ENCODE peak calls at places on chromosomes 2 and 18, in eight cellular contexts. Q is suprapubic skin, E is HCT116, S is adrenal gland, B is IMR-90, W is uterus, M is ovary, I is prostate gland. P is an unnamed sample.

GRCh38 chr2:129623783-129624182 is 355.7 kb upstream of the RAB6C start:
- DNase-seq in Q (no peak), E (no peak), M (no peak), B (no peak), S (no peak), I (no peak), W (no peak), P (no peak)

GRCh38 chr18:37414816-37415215 is 150.8 kb downstream of the CELF4 start:
- DNase-seq in B (no peak), W (no peak), E (no peak), S (no peak), Q (no peak), I (no peak), M (no peak), P (no peak)

GRCh38 chr18:46278481-46279465 is 174.6 kb downstream of the HAUS1 start:
- DNase-seq in S (peak; percentile 24), B (peak; percentile 74), E (no peak), W (no peak), Q (no peak), I (no peak), M (no peak), P (no peak)

GRCh38 chr2:232432598-232433184 is 23.3 kb upstream of the ALPI start:
- DNase-seq in W (no peak), M (no peak), S (no peak), Q (no peak), I (no peak), E (no peak), B (no peak), P (no peak)

GRCh38 chr2:231124833-231125232 is at the start of gene HTR2B:
- DNase-seq in W (peak; percentile 41), S (peak; percentile 56), B (peak; percentile 35), M (no peak), E (no peak), I (no peak), Q (no peak), P (no peak)

GRCh38 chr2:48941908-48942307 is 186.4 kb upstream of the LHCGR start:
- DNase-seq in W (no peak), Q (no peak), M (no peak), I (no peak), S (no peak), B (no peak), E (no peak), P (no peak)

GRCh38 chr18:808502-808901 is 3.5 kb downstream of the YES1 start:
- DNase-seq in S (no peak), E (no peak), M (no peak), B (no peak), W (no peak), I (no peak), Q (no peak), P (no peak)

GRCh38 chr18:70154591-70155194 is 50.8 kb downstream of the RTTN start:
- DNase-seq in S (no peak), I (no peak), M (no peak), Q (no peak), W (no peak), B (peak; percentile 94), E (no peak), P (no peak)

GRCh38 chr2:128643221-128644065 is 324.8 kb upstream of the HS6ST1 start:
- DNase-seq in Q (peak; percentile 33), M (no peak), W (no peak), E (no peak), B (no peak), I (no peak), S (no peak), P (peak; percentile 15)

GRCh38 chr2:42928692-42929576 is 136.6 kb upstream of the HAAO start:
- DNase-seq in I (no peak), M (no peak), E (no peak), S (no peak), B (peak; percentile 47), Q (no peak), W (no peak), P (no peak)

GRCh38 chr2:237300755-237301154 is 113.2 kb downstream of the COL6A3 start:
- DNase-seq in S (no peak), M (no peak), W (no peak), B (no peak), I (no peak), E (no peak), Q (no peak), P (no peak)

GRCh38 chr18:31942301-31942998 is 478 bp downstream of the TRAPPC8 start:
- DNase-seq in Q (no peak), B (peak; percentile 54), I (peak; percentile 10), W (peak; percentile 19), M (no peak), S (peak; percentile 55), E (no peak), P (no peak)

GRCh38 chr2:201701591-201701990 is 3.1 kb upstream of the MPP4 start:
- DNase-seq in B (no peak), I (no peak), W (no peak), E (no peak), S (no peak), M (no peak), Q (no peak), P (no peak)

GRCh38 chr2:201696151-201696659 is 2.2 kb downstream of the MPP4 start:
- DNase-seq in Q (no peak), W (peak; percentile 35), M (no peak), S (peak; percentile 55), I (no peak), B (peak; percentile 96), E (no peak), P (no peak)

GRCh38 chr2:201699384-201699783 is 940 bp upstream of the MPP4 start:
- DNase-seq in M (no peak), Q (no peak), E (no peak), S (no peak), W (no peak), I (no peak), B (no peak), P (no peak)

GRCh38 chr2:201698588-201699226 is at the start of gene MPP4:
- DNase-seq in S (no peak), B (peak; percentile 46), Q (no peak), W (no peak), E (no peak), I (no peak), M (no peak), P (no peak)

DNA sequence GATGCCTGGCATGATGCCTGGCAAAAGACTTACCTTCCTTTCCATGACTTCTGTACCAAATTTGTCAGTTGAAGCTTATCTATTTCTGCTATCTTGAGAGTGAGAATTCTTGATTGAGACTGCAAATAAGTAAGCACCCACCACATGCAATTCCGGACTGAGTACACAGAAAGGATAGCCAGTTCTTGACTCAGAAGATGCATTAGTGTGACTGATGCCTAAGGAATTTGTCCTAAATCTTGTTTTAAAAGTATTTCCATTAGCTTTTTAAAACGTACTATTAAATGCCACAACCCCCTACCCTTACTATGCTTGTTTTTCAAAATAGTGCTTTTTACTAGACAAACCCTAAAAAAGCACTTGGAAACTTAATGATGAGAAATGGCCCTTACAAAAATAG is 545 bp downstream of the MPP4 start:
- DNase-seq in I (no peak), W (no peak), E (no peak), M (no peak), S (peak; percentile 20), B (peak; percentile 86), Q (no peak), P (no peak)
- TF ChIP-seq POLR2A in I (no peak), W (no peak), E (no peak), M (no peak), S (peak; percentile 16), B (no peak), Q (no peak), P (no peak)

GRCh38 chr2:218997730-218998129 is 4.5 kb upstream of the CRYBA2 start:
- DNase-seq in W (no peak), B (no peak), M (no peak), S (no peak), E (no peak), Q (no peak), I (no peak), P (no peak)

GRCh38 chr2:218995561-218995960 is 2.3 kb upstream of the CRYBA2 start:
- DNase-seq in S (no peak), Q (no peak), W (no peak), E (no peak), I (no peak), B (no peak), M (no peak), P (no peak)

GRCh38 chr2:218996937-218997336 is 3.7 kb upstream of the CRYBA2 start:
- DNase-seq in I (peak; percentile 64), E (no peak), W (no peak), B (no peak), S (no peak), M (no peak), Q (no peak), P (peak; percentile 57)

GRCh38 chr2:218998414-218999002 is 5.3 kb upstream of the CRYBA2 start:
- DNase-seq in S (no peak), I (no peak), B (no peak), E (no peak), Q (no peak), M (no peak), W (no peak), P (no peak)

GRCh38 chr2:218995972-218996644 is 2.9 kb upstream of the CRYBA2 start:
- DNase-seq in W (peak; percentile 74), E (peak; percentile 67), Q (peak; percentile 90), B (peak; percentile 77), S (peak; percentile 96), I (peak; percentile 87), M (peak; percentile 88), P (peak; percentile 95)
- TF ChIP-seq POLR2A in W (no peak), E (no peak), Q (no peak), B (peak; percentile 64), S (peak; percentile 57), I (peak; percentile 66), M (no peak), P (no peak)

DNA sequence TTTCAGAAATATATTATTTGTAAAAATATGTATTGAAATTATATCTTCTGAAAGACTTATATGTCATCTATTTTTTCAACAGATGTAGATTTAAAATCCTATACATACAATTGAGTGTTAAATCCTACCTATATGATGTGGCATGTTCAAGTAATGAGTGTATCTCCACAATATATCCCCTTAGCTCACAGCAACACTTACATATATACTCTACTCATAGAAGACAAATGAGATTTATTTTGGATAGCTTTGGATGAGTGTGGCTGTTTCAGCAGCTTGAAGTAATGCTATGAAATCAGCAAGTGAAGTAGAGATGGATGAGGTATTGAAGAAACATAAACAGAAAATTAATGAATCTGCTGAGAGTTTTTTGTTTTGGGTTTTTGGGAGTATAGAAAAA is 263.1 kb downstream of the ARHGAP15 start:
- DNase-seq in B (no peak), M (no peak), Q (no peak), S (no peak), E (no peak), W (no peak), I (no peak), P (no peak)
- TF ChIP-seq POLR2A in B (no peak), M (no peak), Q (no peak), S (no peak), E (no peak), W (no peak), I (no peak), P (no peak)

DNA sequence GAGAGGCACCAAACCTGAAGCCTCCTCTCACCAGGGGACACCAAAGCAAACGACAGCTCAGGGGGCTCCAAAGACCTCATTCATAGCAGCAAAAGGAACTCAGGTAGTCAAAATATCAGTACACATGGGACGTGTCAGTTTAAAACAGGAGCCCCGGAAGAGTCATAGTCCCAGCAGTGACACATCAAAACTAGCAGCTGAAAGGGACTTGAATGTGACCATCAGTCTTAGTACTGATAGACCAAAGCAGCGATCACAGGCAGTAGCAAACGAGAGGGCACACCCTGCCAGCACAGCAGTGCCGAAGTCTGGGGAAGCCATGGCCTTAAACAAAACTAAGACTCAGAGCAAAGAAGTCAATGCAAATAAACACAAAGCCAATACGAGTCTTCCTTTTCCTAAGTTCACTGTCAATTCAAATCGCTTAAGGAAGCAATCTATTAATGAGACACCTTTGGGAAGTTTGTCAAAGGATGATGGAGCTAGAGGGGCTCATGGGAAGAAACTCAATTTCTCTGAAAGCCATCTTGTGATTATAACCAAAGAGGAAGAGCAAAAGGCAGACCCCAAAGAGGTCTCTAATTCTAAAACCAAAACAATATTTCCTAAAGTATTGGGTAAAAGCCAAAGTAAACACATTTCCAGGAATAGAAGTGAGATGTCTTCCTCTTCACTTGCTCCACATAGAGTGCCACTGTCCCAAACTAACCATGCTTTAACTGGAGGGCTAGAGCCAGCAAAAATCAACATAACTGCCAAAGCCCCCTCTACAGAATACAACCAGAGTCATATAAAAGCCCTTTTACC is 1.2 kb downstream of the GALNT5 start:
- DNase-seq in I (no peak), M (no peak), E (no peak), B (no peak), S (no peak), Q (no peak), W (no peak), P (peak; percentile 39)
- TF ChIP-seq POLR2A in I (no peak), M (no peak), E (no peak), B (no peak), S (no peak), Q (no peak), W (no peak), P (no peak)